ENCODE peak calls at places on chromosomes 1 and 21, in six cellular contexts. K is PC-9, O is transverse colon, N is GM23248, B is endodermal cell, Y is testis. W is an unnamed sample. For H3K4me1, the result is how much of the 10 kb centered on the place peaks cover.

GRCh38 chr1:96259399-96259798 is 462.2 kb upstream of the PTBP2 start:
- DNase-seq in N (no peak), O (no peak), K (no peak), Y (no peak), B (peak), W (no peak)

GRCh38 chr1:175901076-175901475 is 157.7 kb upstream of the TNR start:
- DNase-seq in N (no peak), K (no peak), Y (no peak), O (no peak), B (peak), W (no peak)

GRCh38 chr1:37323486-37324377 is 150.6 kb upstream of the ZC3H12A start:
- DNase-seq in K (peak), Y (peak), O (no peak), B (peak), N (no peak), W (no peak)

GRCh38 chr21:44908496-44908895 is 12.2 kb downstream of the ITGB2 start:
- DNase-seq in O (no peak), N (no peak), B (no peak), K (no peak), Y (no peak), W (peak)

GRCh38 chr1:162550925-162551324 is 10.6 kb upstream of the UAP1 start:
- DNase-seq in B (no peak), K (no peak), Y (no peak), O (no peak), N (no peak), W (no peak)

GRCh38 chr1:39625462-39626273 is 13.8 kb downstream of the HEYL start:
- DNase-seq in O (peak), N (peak), Y (peak), B (no peak), K (no peak), W (peak)

GRCh38 chr1:115299266-115299665 is 38.8 kb downstream of the NGF start:
- DNase-seq in N (no peak), B (no peak), Y (no peak), O (no peak), K (no peak), W (no peak)

GRCh38 chr1:116230712-116231111 is 119.5 kb downstream of the MAB21L3 start:
- DNase-seq in Y (no peak), K (no peak), B (no peak), N (no peak), O (no peak), W (no peak)

GRCh38 chr1:214678386-214678785 is 75.4 kb downstream of the CENPF start:
- DNase-seq in K (no peak), N (no peak), B (no peak), O (no peak), Y (no peak), W (no peak)

GRCh38 chr1:6350416-6351088 is 43.0 kb downstream of the ACOT7 start:
- DNase-seq in K (peak), O (peak), B (no peak), Y (peak), N (no peak), W (peak)

GRCh38 chr1:59046730-59047157 is 250.2 kb upstream of the FGGY start:
- DNase-seq in B (peak), Y (no peak), O (peak), K (no peak), N (peak), W (no peak)

GRCh38 chr1:108830119-108831008 is 26.5 kb downstream of the AKNAD1 start:
- DNase-seq in B (no peak), N (peak), O (peak), Y (no peak), K (peak), W (peak)

GRCh38 chr1:18949689-18950414 is 6.6 kb downstream of the IFFO2 start:
- DNase-seq in N (peak), Y (peak), B (peak), O (no peak), K (no peak), W (peak)

GRCh38 chr1:96695954-96696353 is 25.6 kb upstream of the PTBP2 start:
- DNase-seq in N (no peak), Y (no peak), K (no peak), O (no peak), B (no peak), W (no peak)

GRCh38 chr1:35215346-35215745 is 22.4 kb upstream of the SFPQ start:
- DNase-seq in N (peak), O (no peak), B (no peak), K (no peak), Y (no peak), W (no peak)

GRCh38 chr1:11934295-11935039 is at the start of gene PLOD1:
- DNase-seq in K (peak), O (peak), Y (peak), N (peak), B (peak), W (peak)

GRCh38 chr21:36203603-36203889 is 46.9 kb downstream of the DOP1B start:
- DNase-seq in B (no peak), K (peak), N (peak), O (no peak), Y (no peak), W (no peak)

GRCh38 chr1:101410048-101410878 is 173.4 kb downstream of the S1PR1 start:
- DNase-seq in Y (no peak), K (no peak), N (no peak), B (no peak), O (no peak), W (no peak)

GRCh38 chr1:24639094-24639493 is 4.0 kb upstream of the SRRM1 start:
- DNase-seq in K (no peak), O (no peak), N (no peak), Y (no peak), B (no peak), W (no peak)
- H3K27ac ChIP-seq in K (no peak), O (no peak), N (no peak), Y (no peak), B (no peak), W (no peak)

GRCh38 chr21:27700974-27701614 is 734.2 kb upstream of the ADAMTS5 start:
- DNase-seq in O (peak), K (peak), B (peak), Y (peak), N (peak), W (peak)

GRCh38 chr21:27704567-27705166 is 737.8 kb upstream of the ADAMTS5 start:
- DNase-seq in B (no peak), Y (no peak), N (no peak), O (no peak), K (no peak), W (no peak)

GRCh38 chr21:27703806-27704205 is 736.9 kb upstream of the ADAMTS5 start:
- DNase-seq in N (peak), B (no peak), Y (no peak), K (no peak), O (no peak), W (no peak)
- H3K4me1 ChIP-seq in N (under half), B (under half), Y (under half), K (under half), O (under half), W (under half)

GRCh38 chr1:203307690-203308126 is 2.4 kb downstream of the BTG2 start:
- DNase-seq in K (no peak), N (no peak), B (peak), Y (no peak), O (peak), W (no peak)

GRCh38 chr1:203306970-203307541 is 1.7 kb downstream of the BTG2 start:
- DNase-seq in B (peak), N (no peak), O (peak), K (no peak), Y (no peak), W (peak)

GRCh38 chr1:203311368-203312301 is 6.3 kb downstream of the BTG2 start:
- DNase-seq in B (no peak), K (no peak), N (no peak), Y (no peak), O (no peak), W (no peak)

GRCh38 chr1:203308205-203309114 is 3.1 kb downstream of the BTG2 start:
- DNase-seq in B (no peak), N (no peak), O (peak), Y (no peak), K (no peak), W (no peak)

DNA sequence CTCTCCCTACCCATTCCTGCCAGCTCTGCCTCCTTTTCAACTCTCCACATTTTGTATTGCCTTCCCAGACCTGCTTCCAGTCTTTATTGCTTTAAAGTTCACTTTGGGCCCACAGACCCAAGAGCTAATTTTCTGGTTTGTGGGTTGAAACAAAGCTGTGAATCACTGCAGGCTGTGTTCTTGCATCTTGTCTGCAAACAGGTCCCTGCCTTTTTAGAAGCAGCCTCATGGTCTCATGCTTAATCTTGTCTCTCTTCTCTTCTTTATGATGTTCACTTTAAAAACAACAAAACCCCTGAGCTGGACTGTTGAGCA is 3.8 kb downstream of the BTG2 start:
- DNase-seq in K (no peak), Y (no peak), O (no peak), N (no peak), B (no peak), W (no peak)
- H3K27ac ChIP-seq in K (no peak), Y (no peak), O (peak), N (no peak), B (no peak), W (no peak)

GRCh38 chr1:243267346-243268283 is 11.8 kb downstream of the SDCCAG8 start:
- DNase-seq in O (no peak), N (no peak), K (no peak), B (no peak), Y (no peak), W (no peak)

GRCh38 chr1:243269461-243269801 is 13.6 kb downstream of the SDCCAG8 start:
- DNase-seq in N (no peak), B (no peak), Y (no peak), K (no peak), O (no peak), W (peak)

GRCh38 chr1:243268751-243269460 is 13.1 kb downstream of the SDCCAG8 start:
- DNase-seq in Y (no peak), B (peak), O (no peak), N (no peak), K (no peak), W (peak)

GRCh38 chr1:243270097-243270864 is 14.4 kb downstream of the SDCCAG8 start:
- DNase-seq in Y (no peak), N (no peak), O (no peak), B (no peak), K (no peak), W (no peak)

GRCh38 chr1:243268284-243268653 is 12.4 kb downstream of the SDCCAG8 start:
- DNase-seq in B (no peak), N (peak), O (no peak), K (no peak), Y (no peak), W (no peak)
- H3K4me1 ChIP-seq in B (under half), N (half or more), O (under half), K (under half), Y (under half), W (under half)

DNA sequence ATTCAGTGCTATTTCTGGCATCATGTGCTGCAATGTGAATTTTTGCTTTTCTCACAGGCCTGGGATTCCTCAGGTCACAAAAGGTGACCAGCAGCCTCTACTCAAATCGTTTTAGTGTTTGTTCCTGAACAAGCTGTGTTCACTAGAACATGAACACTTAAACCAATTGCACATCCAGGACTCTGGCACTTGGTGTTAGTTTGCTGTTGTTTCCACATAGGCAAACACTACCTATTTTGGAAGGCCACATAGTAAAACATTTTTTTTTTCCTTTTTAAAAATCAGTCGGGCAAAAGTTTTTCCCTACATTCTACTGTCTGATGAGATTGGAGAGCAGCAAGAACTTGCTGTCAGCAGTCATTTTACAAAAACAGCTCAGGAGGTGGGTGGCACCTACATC is 83.2 kb downstream of the PLPP3 start:
- DNase-seq in B (no peak), N (no peak), Y (no peak), K (no peak), O (no peak), W (no peak)
- H3K27ac ChIP-seq in B (no peak), N (no peak), Y (no peak), K (no peak), O (no peak), W (no peak)

GRCh38 chr1:67894981-67895735 is 61.9 kb upstream of the GNG12 start:
- DNase-seq in K (no peak), N (no peak), Y (no peak), O (no peak), B (no peak), W (no peak)

GRCh38 chr1:67893126-67893495 is 59.8 kb upstream of the GNG12 start:
- DNase-seq in K (no peak), Y (no peak), B (no peak), O (no peak), N (no peak), W (no peak)

GRCh38 chr1:67889940-67890567 is 56.8 kb upstream of the GNG12 start:
- DNase-seq in N (peak), B (no peak), O (no peak), K (peak), Y (no peak), W (no peak)

GRCh38 chr1:67890862-67891261 is 57.6 kb upstream of the GNG12 start:
- DNase-seq in K (no peak), B (no peak), O (no peak), Y (no peak), N (no peak), W (no peak)

GRCh38 chr1:67892451-67893125 is 59.3 kb upstream of the GNG12 start:
- DNase-seq in K (no peak), O (no peak), B (no peak), Y (no peak), N (peak), W (no peak)
- H3K4me1 ChIP-seq in K (under half), O (under half), B (under half), Y (under half), N (under half), W (under half)

DNA sequence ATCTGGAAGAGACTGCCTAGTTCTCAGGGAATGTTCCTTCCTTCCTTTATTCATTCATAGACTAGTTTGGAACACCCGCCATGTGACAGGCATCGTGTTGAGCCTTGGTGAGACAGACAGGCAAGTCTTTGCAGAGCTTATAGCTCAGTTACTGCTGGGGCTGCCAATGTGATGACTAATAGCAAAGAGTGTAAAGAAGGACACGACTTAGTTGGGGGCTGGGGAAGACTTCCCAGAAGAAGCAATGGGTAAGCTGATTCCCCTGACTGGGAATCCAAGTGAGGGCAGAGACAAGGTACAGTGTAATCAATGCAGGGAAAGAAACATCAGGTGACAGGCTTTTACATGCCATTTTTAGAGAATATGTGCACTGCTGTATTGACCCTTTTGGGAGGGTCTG is 51.2 kb downstream of the TENT5C start:
- DNase-seq in Y (no peak), N (peak), K (peak), O (no peak), B (peak), W (no peak)
- H3K27ac ChIP-seq in Y (no peak), N (no peak), K (no peak), O (peak), B (no peak), W (no peak)